ENCODE peak calls at places on chromosomes 16 and 17, in four cellular contexts. X is activated CD4-positive, alpha-beta T cell treated with anti-CD3 and anti-CD28 coated beads, Interleukin-2, amount 50 U/mL, for 4 hours; L is left kidney; I is sigmoid colon. H is an unnamed sample.

GRCh38 chr16:27500801-27501200 is 48.9 kb downstream of the GTF3C1 start:
- DNase-seq in X (no peak), L (no peak), I (no peak), H (no peak)

GRCh38 chr16:66223176-66223780 is 143.2 kb upstream of the CDH5 start:
- DNase-seq in X (no peak), L (no peak), I (peak), H (no peak)

GRCh38 chr16:54651851-54652770 is 278.6 kb upstream of the IRX5 start:
- DNase-seq in X (no peak), L (peak), I (no peak), H (no peak)

GRCh38 chr16:56574625-56575024 is 9.8 kb downstream of the MT4 start:
- DNase-seq in X (no peak), L (no peak), I (no peak), H (no peak)

GRCh38 chr16:2774161-2774891 is 2.8 kb downstream of the ELOB start:
- DNase-seq in X (no peak), L (peak), I (no peak), H (no peak)

GRCh38 chr16:25013751-25014499 is 1.2 kb downstream of the ARHGAP17 start:
- DNase-seq in X (no peak), L (no peak), I (no peak), H (no peak)

GRCh38 chr17:28469376-28469775 is 4.1 kb upstream of the SLC13A2 start:
- DNase-seq in X (no peak), L (no peak), I (peak), H (no peak)

GRCh38 chr17:73283841-73284282 is 22.2 kb upstream of the CPSF4L start:
- DNase-seq in X (no peak), L (peak), I (peak), H (no peak)

GRCh38 chr17:17820457-17821158 is 16.2 kb downstream of the SREBF1 start:
- DNase-seq in X (no peak), L (no peak), I (no peak), H (no peak)

GRCh38 chr17:70454377-70454776 is 285.0 kb downstream of the KCNJ2 start:
- DNase-seq in X (no peak), L (no peak), I (no peak), H (no peak)

GRCh38 chr17:73840829-73841228 is 196.6 kb upstream of the SDK2 start:
- DNase-seq in X (no peak), L (no peak), I (no peak), H (no peak)

GRCh38 chr16:25586826-25587225 is 104.9 kb upstream of the HS3ST4 start:
- DNase-seq in X (no peak), L (no peak), I (no peak), H (no peak)

GRCh38 chr17:62782730-62783260 is 25.3 kb downstream of the MARCHF10 start:
- DNase-seq in X (no peak), L (no peak), I (no peak), H (no peak)

GRCh38 chr16:53061701-53062159 is 6.9 kb downstream of the CHD9 start:
- DNase-seq in X (no peak), L (no peak), I (no peak), H (peak)

GRCh38 chr17:33288954-33289353 is 4.1 kb downstream of the ASIC2 start:
- DNase-seq in X (no peak), L (no peak), I (no peak), H (no peak)

GRCh38 chr16:11655655-11656054 is 12.6 kb upstream of the SNN start:
- DNase-seq in X (no peak), L (no peak), I (no peak), H (no peak)

GRCh38 chr17:17354560-17355357 is 51.6 kb downstream of the NT5M start:
- DNase-seq in X (peak), L (peak), I (peak), H (peak)

GRCh38 chr16:82037666-82038065 is 2.6 kb downstream of the HSD17B2 start:
- DNase-seq in X (no peak), L (no peak), I (no peak), H (no peak)

GRCh38 chr17:47982091-47982617 is 11.2 kb downstream of the CDK5RAP3 start:
- DNase-seq in X (no peak), L (no peak), I (no peak), H (no peak)

GRCh38 chr17:72693147-72693878 is 399.2 kb downstream of the SLC39A11 start:
- DNase-seq in X (no peak), L (no peak), I (no peak), H (no peak)

GRCh38 chr16:84058211-84058610 is 15.6 kb upstream of the SLC38A8 start:
- DNase-seq in X (no peak), L (no peak), I (peak), H (no peak)

GRCh38 chr17:63378411-63379076 is 67.6 kb downstream of the CYB561 start:
- DNase-seq in X (no peak), L (no peak), I (no peak), H (no peak)

GRCh38 chr16:72983241-72983640 is 64.7 kb downstream of the ZFHX3 start:
- DNase-seq in X (no peak), L (no peak), I (peak), H (no peak)

GRCh38 chr16:64182985-64183384 is 938.9 kb downstream of the CDH11 start:
- DNase-seq in X (no peak), L (no peak), I (no peak), H (no peak)

GRCh38 chr17:16343569-16343968 is 9.7 kb downstream of the CENPV start:
- DNase-seq in X (no peak), L (no peak), I (peak), H (no peak)

GRCh38 chr16:78227855-78228254 is 128.4 kb downstream of the WWOX start:
- DNase-seq in X (no peak), L (peak), I (no peak), H (no peak)

GRCh38 chr16:87297918-87298631 is 19.1 kb downstream of the C16orf95 start:
- DNase-seq in X (peak), L (peak), I (no peak), H (peak)

GRCh38 chr17:43324205-43324893 is 74.4 kb upstream of the ARL4D start:
- DNase-seq in X (no peak), L (peak), I (no peak), H (no peak)

GRCh38 chr16:70380205-70380918 is 33.7 kb downstream of the DDX19A start:
- DNase-seq in X (peak), L (peak), I (peak), H (peak)

H was measured in memory B cell.